ENCODE peak calls at places on chromosome X, in five cellular contexts. V, G, F, M and N are unnamed samples.
A peak's percentile ranks its signal among the peaks of the same experiment; 100 is the strongest.

GRCh38 chrX:119753639-119754257 is 4.6 kb upstream of the SOWAHD start:
- DNase-seq in M (no peak), G (peak; percentile 25), V (no peak), F (no peak), N (no peak)

GRCh38 chrX:88584283-88584682 is 162.7 kb upstream of the CPXCR1 start:
- DNase-seq in M (no peak), F (no peak), G (no peak), V (no peak), N (no peak)

GRCh38 chrX:8813036-8813435 is 11.9 kb upstream of the FAM9A start:
- DNase-seq in F (no peak), M (no peak), V (no peak), G (no peak), N (no peak)

GRCh38 chrX:96410927-96411326 is 273.7 kb upstream of the DIAPH2 start:
- DNase-seq in V (no peak), G (no peak), M (no peak), F (no peak), N (no peak)

GRCh38 chrX:109533005-109533404 is 3.6 kb upstream of the NXT2 start:
- DNase-seq in G (no peak), F (no peak), M (no peak), V (no peak), N (no peak)

GRCh38 chrX:49106930-49107329 is 16.6 kb downstream of the GPKOW start:
- DNase-seq in V (no peak), M (no peak), F (peak; percentile 29), G (peak; percentile 54), N (no peak)

GRCh38 chrX:152601848-152602616 is 35.7 kb upstream of the GABRQ start:
- DNase-seq in V (peak; percentile 47), G (peak; percentile 1), M (no peak), F (no peak), N (no peak)

GRCh38 chrX:11908371-11908770 is 150.3 kb downstream of the MSL3 start:
- DNase-seq in M (no peak), F (no peak), V (no peak), G (peak; percentile 2), N (no peak)

GRCh38 chrX:9928083-9928482 is 39.1 kb upstream of the CLDN34 start:
- DNase-seq in F (no peak), M (no peak), V (peak; percentile 57), G (no peak), N (no peak)

GRCh38 chrX:41605144-41605543 is 83.6 kb upstream of the GPR34 start:
- DNase-seq in M (no peak), F (no peak), G (no peak), V (no peak), N (no peak)

GRCh38 chrX:44975666-44976263 is 102.8 kb downstream of the KDM6A start:
- DNase-seq in G (peak; percentile 50), V (no peak), F (no peak), M (no peak), N (no peak)

GRCh38 chrX:123698979-123699378 is 33.9 kb downstream of the THOC2 start:
- DNase-seq in F (no peak), M (no peak), G (no peak), V (no peak), N (no peak)

GRCh38 chrX:106042296-106042695 is 3.8 kb upstream of the SERPINA7 start:
- DNase-seq in G (no peak), V (no peak), M (no peak), F (no peak), N (no peak)

GRCh38 chrX:120749141-120749846 is 119.4 kb upstream of the C1GALT1C1 start:
- DNase-seq in G (no peak), V (no peak), M (no peak), F (no peak), N (no peak)

GRCh38 chrX:10190367-10190766 is 33.6 kb downstream of the CLCN4 start:
- DNase-seq in M (no peak), F (no peak), V (no peak), G (peak; percentile 72), N (no peak)

GRCh38 chrX:67917412-67918010 is 373.7 kb downstream of the AR start:
- DNase-seq in G (no peak), V (no peak), F (no peak), M (no peak), N (no peak)

GRCh38 chrX:111337067-111337466 is 66.8 kb upstream of the CAPN6 start:
- DNase-seq in G (no peak), M (no peak), V (no peak), F (no peak), N (no peak)

GRCh38 chrX:38899650-38900049 is 98.4 kb downstream of the MID1IP1 start:
- DNase-seq in F (no peak), M (no peak), V (no peak), G (no peak), N (no peak)

GRCh38 chrX:107752037-107752436 is 23.6 kb downstream of the TSC22D3 start:
- DNase-seq in M (no peak), V (no peak), G (no peak), F (no peak), N (no peak)

GRCh38 chrX:130770615-130771014 is 132.4 kb downstream of the ENOX2 start:
- DNase-seq in M (no peak), G (no peak), F (no peak), V (no peak), N (no peak)

GRCh38 chrX:7228226-7228625 is 80.3 kb upstream of the PUDP start:
- DNase-seq in V (no peak), F (no peak), G (no peak), M (no peak), N (no peak)

GRCh38 chrX:66731398-66731797 is 92.5 kb upstream of the EDA2R start:
- DNase-seq in M (no peak), V (no peak), G (peak; percentile 12), F (no peak), N (no peak)

GRCh38 chrX:46941341-46941740 is 29.1 kb downstream of the JADE3 start:
- DNase-seq in V (no peak), F (no peak), M (no peak), G (no peak), N (no peak)

GRCh38 chrX:2627272-2627867 is 63.7 kb upstream of the CD99 start:
- DNase-seq in V (peak; percentile 73), G (peak; percentile 71), F (peak; percentile 36), M (no peak), N (no peak)

GRCh38 chrX:100658936-100659335 is 14.9 kb downstream of the SRPX2 start:
- DNase-seq in V (no peak), G (no peak), F (no peak), M (no peak), N (no peak)

GRCh38 chrX:104189862-104190261 is 23.6 kb downstream of the FAM199X start:
- DNase-seq in F (no peak), G (no peak), M (no peak), V (no peak), N (no peak)

GRCh38 chrX:112941209-112941788 is 100.7 kb upstream of the AMOT start:
- DNase-seq in V (no peak), M (no peak), F (no peak), G (no peak), N (no peak)

GRCh38 chrX:150323020-150323419 is 40.1 kb upstream of the MAMLD1 start:
- DNase-seq in V (no peak), F (no peak), G (no peak), M (no peak), N (no peak)
- H3K27ac ChIP-seq in V (no peak overlapping the region), F (no peak overlapping the region), G (no peak overlapping the region), M (no peak overlapping the region), N (no peak overlapping the region)

GRCh38 chrX:137930562-137930961 is 364.6 kb downstream of the ZIC3 start:
- DNase-seq in V (no peak), G (no peak), F (no peak), M (no peak), N (no peak)

GRCh38 chrX:137929951-137930350 is 364.0 kb downstream of the ZIC3 start:
- DNase-seq in F (no peak), M (no peak), V (no peak), G (no peak), N (no peak)

DNA sequence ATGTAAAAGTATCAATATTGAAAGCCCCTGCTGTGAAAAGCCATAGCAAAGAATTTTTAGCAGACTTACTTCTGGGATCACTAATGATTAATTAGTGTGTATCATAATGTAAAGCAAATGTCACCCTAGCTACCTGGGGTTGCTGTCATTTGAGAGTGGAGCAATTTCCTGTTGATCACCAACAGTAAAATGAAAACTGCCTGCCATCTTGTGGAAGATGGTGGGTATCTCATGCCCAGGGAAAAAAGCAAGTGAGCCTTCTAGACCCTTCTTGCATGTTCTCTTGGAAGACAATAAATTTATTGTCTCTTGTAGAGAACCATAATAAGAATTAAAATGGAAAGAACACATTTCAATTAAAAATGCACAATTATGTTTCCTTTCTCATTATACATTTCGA is 360.2 kb downstream of the ZIC3 start:
- DNase-seq in V (no peak), F (no peak), M (no peak), G (no peak), N (no peak)
- TF ChIP-seq CTCF in V (peak; percentile 42), F (peak; percentile 32), M (no peak), G (peak; percentile 14), N (no peak)

GRCh38 chrX:24444645-24445044 is 20.4 kb upstream of the PDK3 start:
- DNase-seq in F (no peak), M (no peak), V (no peak), G (no peak), N (no peak)
- TF ChIP-seq POLR2AphosphoS5 in F (no peak), M (no peak), V (no peak), G (no peak), N (no peak)

DNA sequence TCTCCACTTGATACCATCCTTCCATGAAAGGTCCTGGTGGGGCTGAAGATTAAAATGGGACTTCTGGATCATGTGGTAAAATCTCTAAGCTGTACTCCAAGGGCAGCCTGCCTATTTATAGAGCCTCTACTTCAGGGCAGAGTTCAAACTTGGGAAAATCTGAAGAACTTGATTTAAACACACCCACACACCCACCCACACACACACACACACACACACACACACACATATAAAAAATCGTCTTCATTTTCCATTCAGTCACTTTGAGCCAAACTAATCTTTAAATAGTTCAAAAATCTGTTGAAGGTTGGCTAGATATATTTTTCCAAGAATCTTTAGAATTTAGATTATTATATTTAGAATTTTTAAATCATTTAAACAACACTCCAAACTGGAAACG is 235.0 kb upstream of the GPC4 start:
- DNase-seq in G (no peak), M (no peak), F (no peak), V (no peak), N (no peak)
- H3K27ac ChIP-seq in G (no peak overlapping the region), M (no peak overlapping the region), F (no peak overlapping the region), V (no peak overlapping the region), N (no peak overlapping the region)

GRCh38 chrX:115547448-115547847 is 13.5 kb upstream of the PLS3 start:
- DNase-seq in V (no peak), M (no peak), G (peak; percentile 7), F (no peak), N (no peak)
- TF ChIP-seq CTCF in V (peak; percentile 25), M (no peak), G (peak; percentile 25), F (no peak), N (no peak)

DNA sequence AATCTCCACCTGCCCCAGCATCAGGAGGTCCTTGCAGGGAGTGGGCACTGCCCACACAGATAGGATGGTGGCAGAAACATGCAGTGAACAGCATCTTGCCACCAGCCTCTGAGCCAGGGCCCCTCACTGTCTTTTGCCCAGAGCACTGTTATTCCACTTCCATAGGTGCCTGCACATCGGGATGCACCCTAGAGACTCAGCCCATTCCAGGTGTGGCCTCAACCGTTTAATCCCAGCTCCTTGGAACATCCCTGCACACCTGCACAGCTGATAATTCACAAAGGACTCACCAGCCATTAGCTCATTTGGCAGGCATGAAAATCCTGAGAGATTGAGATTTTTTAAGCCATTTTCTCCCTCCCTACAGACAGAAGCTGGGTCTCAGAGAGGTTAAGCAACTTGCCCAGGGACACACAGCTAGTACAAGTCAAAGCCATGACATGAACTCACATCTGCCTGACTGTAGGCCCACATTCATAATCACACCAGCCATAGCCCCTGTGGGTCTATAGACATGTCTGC is 116.3 kb downstream of the EFNB1 start:
- DNase-seq in G (no peak), M (no peak), V (no peak), F (no peak), N (no peak)
- TF ChIP-seq POLR2AphosphoS5 in G (no peak), M (no peak), V (no peak), F (no peak), N (no peak)